ENCODE peak calls at places on chromosomes 4 and X, in nine cellular contexts. L, N, J, G, R, U, I, T and C are unnamed samples.

GRCh38 chrX:115134366-115134765 is 54.8 kb upstream of the RBMXL3 start:
- DNase-seq in L (no peak), N (no peak), J (no peak), G (no peak), R (no peak), U (no peak), I (no peak), T (no peak), C (no peak)

GRCh38 chrX:15882704-15883539 is 28.3 kb upstream of the AP1S2 start:
- DNase-seq in L (peak), N (no peak), J (no peak), G (no peak), R (peak), U (no peak), I (no peak), T (no peak), C (no peak)

GRCh38 chr4:174929346-174929745 is 11.2 kb downstream of the ADAM29 start:
- DNase-seq in L (no peak), N (no peak), J (no peak), G (no peak), R (no peak), U (no peak), I (no peak), T (no peak), C (no peak)

GRCh38 chr4:8308144-8308543 is 38.6 kb downstream of the HTRA3 start:
- DNase-seq in L (no peak), N (no peak), J (no peak), G (no peak), R (no peak), U (no peak), I (no peak), T (no peak), C (no peak)

GRCh38 chrX:15447985-15448639 is 45.0 kb downstream of the PIR start:
- DNase-seq in L (peak), N (no peak), J (no peak), G (no peak), R (no peak), U (no peak), I (no peak), T (no peak), C (no peak)

GRCh38 chrX:31845003-31845402 is 773.2 kb upstream of the FTHL17 start:
- DNase-seq in L (no peak), N (no peak), J (no peak), G (no peak), R (no peak), U (no peak), I (no peak), T (no peak), C (no peak)

GRCh38 chrX:30620980-30621716 is 32.1 kb upstream of the GK start:
- DNase-seq in L (peak), N (no peak), J (no peak), G (no peak), R (peak), U (peak), I (no peak), T (no peak), C (no peak)

GRCh38 chr4:85607624-85608023 is 132.7 kb downstream of the ARHGAP24 start:
- DNase-seq in L (no peak), N (peak), J (no peak), G (no peak), R (no peak), U (no peak), I (no peak), T (no peak), C (no peak)

GRCh38 chr4:142875117-142875516 is 29.0 kb upstream of the INPP4B start:
- DNase-seq in L (no peak), N (no peak), J (no peak), G (peak), R (no peak), U (no peak), I (no peak), T (no peak), C (no peak)

GRCh38 chrX:153657161-153657560 is 10.2 kb downstream of the DUSP9 start:
- DNase-seq in L (no peak), N (no peak), J (no peak), G (no peak), R (no peak), U (no peak), I (no peak), T (no peak), C (no peak)

GRCh38 chr4:85929926-85930325 is 429.9 kb downstream of the MAPK10 start:
- DNase-seq in L (no peak), N (no peak), J (peak), G (peak), R (no peak), U (no peak), I (no peak), T (no peak), C (no peak)

GRCh38 chr4:126661194-126661593 is 971.6 kb upstream of the INTU start:
- DNase-seq in L (no peak), N (no peak), J (no peak), G (no peak), R (no peak), U (no peak), I (no peak), T (no peak), C (no peak)

GRCh38 chr4:47945930-47946726 is 31.7 kb upstream of the NFXL1 start:
- DNase-seq in L (no peak), N (no peak), J (no peak), G (no peak), R (no peak), U (no peak), I (no peak), T (no peak), C (no peak)

GRCh38 chrX:118212817-118213183 is 96.2 kb upstream of the KLHL13 start:
- DNase-seq in L (no peak), N (no peak), J (no peak), G (no peak), R (no peak), U (no peak), I (no peak), T (no peak), C (peak)

GRCh38 chrX:15616531-15616930 is 15.8 kb upstream of the ACE2 start:
- DNase-seq in L (no peak), N (no peak), J (no peak), G (no peak), R (no peak), U (no peak), I (no peak), T (no peak), C (no peak)